ENCODE peak calls at places on chromosomes 1 and 21, in five cellular contexts. M is heart right ventricle, E is tibial nerve, W is kidney, U is adrenal gland. I is an unnamed sample.

GRCh38 chr1:111142358-111142975 is 2.4 kb downstream of the CEPT1 start:
- DNase-seq in M (no peak), E (no peak), W (no peak), U (no peak), I (no peak)

GRCh38 chr1:219726480-219727272 is 113.8 kb upstream of the ZC3H11B start:
- DNase-seq in M (no peak), E (no peak), W (no peak), U (no peak), I (no peak)

GRCh38 chr1:29800522-29800956 is 564.2 kb downstream of the PTPRU start:
- DNase-seq in M (no peak), E (no peak), W (no peak), U (no peak), I (no peak)

GRCh38 chr1:232923739-232924386 is 26.5 kb upstream of the NTPCR start:
- DNase-seq in M (no peak), E (no peak), W (no peak), U (no peak), I (no peak)

GRCh38 chr1:7106442-7107108 is 321.3 kb downstream of the CAMTA1 start:
- DNase-seq in M (no peak), E (no peak), W (no peak), U (no peak), I (no peak)

GRCh38 chr1:29022615-29023014 is 101.1 kb downstream of the TMEM200B start:
- DNase-seq in M (no peak), E (no peak), W (no peak), U (no peak), I (no peak)

GRCh38 chr1:203084588-203085527 is 954 bp downstream of the MYOG start:
- DNase-seq in M (peak; percentile 1), E (no peak), W (no peak), U (no peak), I (peak; percentile 87)

GRCh38 chr1:180254496-180254819 is 24.4 kb downstream of the LHX4 start:
- DNase-seq in M (no peak), E (no peak), W (no peak), U (no peak), I (peak; percentile 42)

GRCh38 chr1:78619803-78620579 is at the start of gene IFI44L:
- DNase-seq in M (peak; percentile 57), E (peak; percentile 19), W (no peak), U (peak; percentile 36), I (peak; percentile 53)

GRCh38 chr1:9466780-9467755 is 72.2 kb upstream of the SLC25A33 start:
- DNase-seq in M (no peak), E (no peak), W (no peak), U (no peak), I (peak; percentile 30)

GRCh38 chr1:204323887-204324286 is 35.8 kb downstream of the PLEKHA6 start:
- DNase-seq in M (no peak), E (no peak), W (no peak), U (no peak), I (no peak)

GRCh38 chr21:35190201-35190701 is 141.1 kb upstream of the RUNX1 start:
- DNase-seq in M (no peak), E (no peak), W (no peak), U (no peak), I (no peak)

GRCh38 chr1:157509546-157510232 is 42.6 kb downstream of the FCRL5 start:
- DNase-seq in M (no peak), E (no peak), W (no peak), U (no peak), I (no peak)

DNA sequence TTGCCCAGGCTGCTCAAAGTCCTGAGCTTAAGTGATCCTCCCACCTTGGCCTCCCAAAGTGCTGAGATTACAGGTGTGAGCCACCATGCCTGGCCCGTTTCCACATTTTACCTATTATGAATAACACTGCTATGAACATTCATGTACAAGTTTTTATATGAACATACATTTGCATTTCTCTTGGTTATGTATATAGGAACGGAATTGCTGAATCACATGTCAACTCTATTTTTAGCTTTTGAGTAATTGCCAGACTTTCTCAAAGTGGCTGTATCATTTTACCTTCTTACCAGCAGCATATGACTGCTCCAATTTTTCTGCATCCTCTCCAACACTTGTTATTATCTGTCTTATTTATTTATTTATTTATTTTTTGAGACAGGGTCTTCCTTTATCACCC is 2.7 kb downstream of the SPATA21 start:
- DNase-seq in M (no peak), E (no peak), W (no peak), U (no peak), I (no peak)
- H3K4me1 ChIP-seq in M (no peaks in the 10 kb centered on the region), E (no peaks in the 10 kb centered on the region), W (no peaks in the 10 kb centered on the region), U (no peaks in the 10 kb centered on the region), I (no peaks in the 10 kb centered on the region)

DNA sequence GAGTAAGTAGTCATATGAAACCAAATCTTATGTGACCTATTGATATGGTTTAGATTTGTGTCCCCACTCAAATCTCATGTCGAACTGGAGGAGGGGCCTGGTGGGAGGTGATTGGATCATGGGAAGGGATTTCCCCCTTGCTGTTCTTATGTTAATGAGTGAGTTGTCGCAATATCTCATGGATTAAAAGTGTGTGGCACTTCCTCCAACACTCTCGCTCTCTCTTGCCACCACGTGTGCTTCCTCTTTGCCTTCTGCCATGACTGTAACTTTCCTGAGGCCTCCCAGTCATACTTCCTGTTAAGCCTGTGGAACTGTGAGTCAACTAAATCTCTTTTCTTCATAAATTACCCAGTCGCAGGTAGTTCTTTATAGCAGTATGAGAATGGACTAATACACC is 241.2 kb downstream of the RGS7 start:
- DNase-seq in M (no peak), E (no peak), W (no peak), U (no peak), I (no peak)
- H3K27ac ChIP-seq in M (no peak overlapping the region), E (no peak overlapping the region), W (no peak overlapping the region), U (no peak overlapping the region), I (no peak overlapping the region)

DNA sequence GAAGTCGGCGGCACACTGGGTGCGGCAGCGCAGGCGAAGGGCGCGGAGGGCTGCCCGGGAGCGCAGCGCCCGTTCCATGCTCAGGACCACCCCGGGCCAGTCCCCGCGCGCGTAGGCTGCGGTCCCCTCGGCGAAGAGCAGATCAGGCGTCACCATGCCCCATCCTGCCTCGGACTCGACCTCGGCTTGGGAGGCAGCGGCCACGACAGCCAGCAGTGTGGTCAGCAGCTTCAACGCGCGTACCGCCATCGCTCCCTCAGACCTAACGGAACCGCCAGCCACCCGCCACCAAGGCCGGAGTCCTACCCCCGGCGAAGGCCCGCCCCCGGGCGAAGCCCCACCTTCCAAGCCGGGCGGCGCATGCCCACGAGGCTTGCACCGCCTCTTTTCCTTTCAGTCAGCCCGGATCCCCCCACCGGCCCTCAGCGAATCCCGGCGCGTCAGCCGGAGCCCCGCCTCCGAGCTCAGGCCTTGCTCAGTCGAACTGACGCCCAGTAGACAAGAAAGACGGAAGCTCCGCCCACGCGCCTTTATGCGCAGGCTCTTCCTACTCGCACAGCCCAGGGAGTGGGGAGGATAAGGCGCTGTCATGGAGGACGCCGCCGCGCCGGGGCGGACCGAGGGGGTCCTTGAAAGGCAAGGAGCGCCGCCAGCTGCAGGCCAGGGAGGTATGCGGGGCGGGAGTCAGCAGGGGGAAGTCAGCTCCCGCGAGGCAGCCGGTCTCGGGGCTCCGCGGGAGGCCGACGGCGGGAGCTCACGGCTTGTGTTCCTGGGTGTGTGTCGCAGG is at the start of the genes C1orf50 and P3H1:
- DNase-seq in M (peak; percentile 100), E (peak; percentile 99), W (peak; percentile 100), U (peak; percentile 100), I (peak; percentile 100)
- H3K4me1 ChIP-seq in M (peaks cover 7% of the 10 kb centered on the region), E (peaks cover 19% of the 10 kb centered on the region), W (no peaks in the 10 kb centered on the region), U (peaks cover 21% of the 10 kb centered on the region), I (peaks cover 39% of the 10 kb centered on the region)

DNA sequence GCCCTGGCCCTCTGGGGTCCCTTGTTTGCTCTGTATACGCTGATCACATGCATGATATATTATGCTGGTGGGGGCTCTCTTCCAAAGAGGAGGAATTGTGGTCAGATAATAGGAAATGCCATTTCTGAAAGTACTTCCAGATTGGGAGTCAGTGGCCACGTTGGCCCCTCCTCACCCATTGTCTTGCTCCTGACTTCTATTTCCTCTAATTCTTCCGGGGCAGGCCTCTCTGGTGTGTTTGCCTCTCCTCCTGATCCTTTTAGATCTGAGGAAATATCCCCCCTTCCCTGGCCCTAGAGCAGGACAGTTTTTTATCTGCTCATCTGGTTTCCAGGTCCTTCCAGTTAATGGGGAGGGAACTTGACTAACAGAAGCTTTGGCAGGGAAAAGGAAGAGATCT is 2.9 kb downstream of the VANGL2 start:
- DNase-seq in M (no peak), E (no peak), W (no peak), U (no peak), I (no peak)
- H3K27ac ChIP-seq in M (no peak overlapping the region), E (no peak overlapping the region), W (no peak overlapping the region), U (no peak overlapping the region), I (no peak overlapping the region)

GRCh38 chr1:23558140-23558871 is 995 bp downstream of the ID3 start:
- DNase-seq in M (peak; percentile 76), E (peak; percentile 30), W (peak; percentile 90), U (peak; percentile 47), I (peak; percentile 75)
- H3K4me1 ChIP-seq in M (peaks cover 13% of the 10 kb centered on the region), E (peaks cover 51% of the 10 kb centered on the region), W (peaks cover 17% of the 10 kb centered on the region), U (peaks cover 19% of the 10 kb centered on the region), I (peaks cover 46% of the 10 kb centered on the region)

I was measured in psoas muscle.